ENCODE peak calls at places on chromosomes 16 and 17, in four cellular contexts. One of them, this sample, is unnamed.

GRCh38 chr17:38616361-38616760 is 10.6 kb upstream of the SRCIN1 start:
- DNase-seq in tibial nerve: no peak
- DNase-seq in cardiac muscle cell: no peak
- DNase-seq in CD4-positive, CD25-positive, alpha-beta regulatory T cell: no peak
- DNase-seq in this sample: no peak

GRCh38 chr17:61474934-61475333 is 22.7 kb downstream of the TBX4 start:
- DNase-seq in tibial nerve: no peak
- DNase-seq in cardiac muscle cell: no peak
- DNase-seq in CD4-positive, CD25-positive, alpha-beta regulatory T cell: no peak
- DNase-seq in this sample: no peak

GRCh38 chr16:22692034-22692433 is 121.9 kb upstream of the HS3ST2 start:
- DNase-seq in tibial nerve: no peak
- DNase-seq in cardiac muscle cell: no peak
- DNase-seq in CD4-positive, CD25-positive, alpha-beta regulatory T cell: no peak
- DNase-seq in this sample: no peak

GRCh38 chr17:42438600-42439567 is 15.8 kb upstream of the CAVIN1 start:
- DNase-seq in tibial nerve: peak; percentile 46
- DNase-seq in cardiac muscle cell: peak; percentile 51
- DNase-seq in CD4-positive, CD25-positive, alpha-beta regulatory T cell: peak; percentile 48
- DNase-seq in this sample: peak; percentile 14

GRCh38 chr16:75193730-75194444 is 13.1 kb downstream of the CTRB2 start:
- DNase-seq in tibial nerve: no peak
- DNase-seq in cardiac muscle cell: no peak
- DNase-seq in CD4-positive, CD25-positive, alpha-beta regulatory T cell: no peak
- DNase-seq in this sample: no peak

GRCh38 chr16:47716571-47716970 is 255.4 kb downstream of the PHKB start:
- DNase-seq in tibial nerve: no peak
- DNase-seq in cardiac muscle cell: peak; percentile 13
- DNase-seq in CD4-positive, CD25-positive, alpha-beta regulatory T cell: no peak
- DNase-seq in this sample: no peak

GRCh38 chr17:50447870-50448573 is 20.7 kb downstream of the CHAD start:
- DNase-seq in tibial nerve: no peak
- DNase-seq in cardiac muscle cell: no peak
- DNase-seq in CD4-positive, CD25-positive, alpha-beta regulatory T cell: no peak
- DNase-seq in this sample: no peak

GRCh38 chr16:66873685-66874055 is 6.6 kb upstream of the PDP2 start:
- DNase-seq in tibial nerve: no peak
- DNase-seq in cardiac muscle cell: no peak
- DNase-seq in CD4-positive, CD25-positive, alpha-beta regulatory T cell: no peak
- DNase-seq in this sample: no peak

GRCh38 chr17:64641499-64641898 is 20.6 kb downstream of the SMURF2 start:
- DNase-seq in tibial nerve: no peak
- DNase-seq in cardiac muscle cell: peak; percentile 87
- DNase-seq in CD4-positive, CD25-positive, alpha-beta regulatory T cell: no peak
- DNase-seq in this sample: no peak

GRCh38 chr16:83717814-83718213 is 90.0 kb upstream of the HSBP1 start:
- DNase-seq in tibial nerve: no peak
- DNase-seq in cardiac muscle cell: peak; percentile 36
- DNase-seq in CD4-positive, CD25-positive, alpha-beta regulatory T cell: no peak
- DNase-seq in this sample: no peak

GRCh38 chr17:75105269-75106080 is 4.3 kb upstream of the ARMC7 start:
- DNase-seq in tibial nerve: no peak
- DNase-seq in cardiac muscle cell: peak; percentile 47
- DNase-seq in CD4-positive, CD25-positive, alpha-beta regulatory T cell: no peak
- DNase-seq in this sample: no peak

GRCh38 chr16:31501226-31501965 is 6.8 kb downstream of the RUSF1 start:
- DNase-seq in tibial nerve: no peak
- DNase-seq in cardiac muscle cell: no peak
- DNase-seq in CD4-positive, CD25-positive, alpha-beta regulatory T cell: no peak
- DNase-seq in this sample: no peak

GRCh38 chr16:75860654-75861053 is 134.4 kb upstream of the CPHXL start:
- DNase-seq in tibial nerve: no peak
- DNase-seq in cardiac muscle cell: no peak
- DNase-seq in CD4-positive, CD25-positive, alpha-beta regulatory T cell: no peak
- DNase-seq in this sample: no peak

GRCh38 chr17:40536731-40537171 is 28.5 kb downstream of the CCR7 start:
- DNase-seq in tibial nerve: peak; percentile 54
- DNase-seq in cardiac muscle cell: peak; percentile 65
- DNase-seq in CD4-positive, CD25-positive, alpha-beta regulatory T cell: no peak
- DNase-seq in this sample: no peak

GRCh38 chr16:69761983-69762842 is at the start of gene WWP2:
- DNase-seq in tibial nerve: peak; percentile 52
- DNase-seq in cardiac muscle cell: peak; percentile 73
- DNase-seq in CD4-positive, CD25-positive, alpha-beta regulatory T cell: peak; percentile 81
- DNase-seq in this sample: peak; percentile 76

GRCh38 chr17:49645654-49646053 is 32.2 kb downstream of the SPOP start:
- DNase-seq in tibial nerve: no peak
- DNase-seq in cardiac muscle cell: no peak
- DNase-seq in CD4-positive, CD25-positive, alpha-beta regulatory T cell: no peak
- DNase-seq in this sample: no peak

GRCh38 chr16:4972938-4973587 is 14.9 kb downstream of the SEC14L5 start:
- DNase-seq in tibial nerve: no peak
- DNase-seq in cardiac muscle cell: no peak
- DNase-seq in CD4-positive, CD25-positive, alpha-beta regulatory T cell: no peak
- DNase-seq in this sample: no peak

GRCh38 chr17:49748791-49749190 is 15.1 kb downstream of the FAM117A start:
- DNase-seq in tibial nerve: no peak
- DNase-seq in cardiac muscle cell: no peak
- DNase-seq in CD4-positive, CD25-positive, alpha-beta regulatory T cell: peak; percentile 80
- DNase-seq in this sample: peak; percentile 57

GRCh38 chr17:58330997-58331814 is 2.6 kb upstream of the TSPOAP1 start:
- DNase-seq in tibial nerve: no peak
- DNase-seq in cardiac muscle cell: no peak
- DNase-seq in CD4-positive, CD25-positive, alpha-beta regulatory T cell: peak; percentile 69
- DNase-seq in this sample: no peak

GRCh38 chr17:79811888-79812205 is 15.0 kb upstream of the CBX8 start:
- DNase-seq in tibial nerve: no peak
- DNase-seq in cardiac muscle cell: no peak
- DNase-seq in CD4-positive, CD25-positive, alpha-beta regulatory T cell: no peak
- DNase-seq in this sample: no peak

GRCh38 chr17:5031365-5032082 is 3.7 kb downstream of the SLC52A1 start:
- DNase-seq in tibial nerve: peak; percentile 82
- DNase-seq in cardiac muscle cell: peak; percentile 82
- DNase-seq in CD4-positive, CD25-positive, alpha-beta regulatory T cell: peak; percentile 82
- DNase-seq in this sample: peak; percentile 69

GRCh38 chr17:81909966-81910839 is 996 bp downstream of the PCYT2 start:
- DNase-seq in tibial nerve: no peak
- DNase-seq in cardiac muscle cell: no peak
- DNase-seq in CD4-positive, CD25-positive, alpha-beta regulatory T cell: no peak
- DNase-seq in this sample: no peak

GRCh38 chr16:24626251-24626650 is 86.9 kb downstream of the RBBP6 start:
- DNase-seq in tibial nerve: no peak
- DNase-seq in cardiac muscle cell: peak; percentile 74
- DNase-seq in CD4-positive, CD25-positive, alpha-beta regulatory T cell: no peak
- DNase-seq in this sample: no peak

GRCh38 chr17:12927541-12928425 is 90.0 kb downstream of the ELAC2 start:
- DNase-seq in tibial nerve: peak; percentile 5
- DNase-seq in cardiac muscle cell: peak; percentile 61
- DNase-seq in CD4-positive, CD25-positive, alpha-beta regulatory T cell: no peak
- DNase-seq in this sample: no peak

GRCh38 chr17:66580601-66581385 is 254.1 kb upstream of the CACNG5 start:
- DNase-seq in tibial nerve: peak; percentile 39
- DNase-seq in cardiac muscle cell: peak; percentile 42
- DNase-seq in CD4-positive, CD25-positive, alpha-beta regulatory T cell: no peak
- DNase-seq in this sample: no peak

GRCh38 chr17:66654341-66654740 is 180.6 kb upstream of the CACNG5 start:
- DNase-seq in tibial nerve: peak; percentile 39
- DNase-seq in cardiac muscle cell: peak; percentile 63
- DNase-seq in CD4-positive, CD25-positive, alpha-beta regulatory T cell: no peak
- DNase-seq in this sample: no peak

GRCh38 chr17:11340798-11341197 is 99.8 kb downstream of the SHISA6 start:
- DNase-seq in tibial nerve: no peak
- DNase-seq in cardiac muscle cell: no peak
- DNase-seq in CD4-positive, CD25-positive, alpha-beta regulatory T cell: no peak
- DNase-seq in this sample: no peak

GRCh38 chr17:81918762-81919545 is 978 bp upstream of the SIRT7 start:
- DNase-seq in tibial nerve: no peak
- DNase-seq in cardiac muscle cell: no peak
- DNase-seq in CD4-positive, CD25-positive, alpha-beta regulatory T cell: no peak
- DNase-seq in this sample: no peak

GRCh38 chr17:53628011-53628410 is 194.7 kb upstream of the KIF2B start:
- DNase-seq in tibial nerve: no peak
- DNase-seq in cardiac muscle cell: peak; percentile 74
- DNase-seq in CD4-positive, CD25-positive, alpha-beta regulatory T cell: no peak
- DNase-seq in this sample: no peak

GRCh38 chr17:47653442-47653841 is 3.7 kb downstream of the KPNB1 start:
- DNase-seq in tibial nerve: no peak
- DNase-seq in cardiac muscle cell: no peak
- DNase-seq in CD4-positive, CD25-positive, alpha-beta regulatory T cell: no peak
- DNase-seq in this sample: no peak

DNA sequence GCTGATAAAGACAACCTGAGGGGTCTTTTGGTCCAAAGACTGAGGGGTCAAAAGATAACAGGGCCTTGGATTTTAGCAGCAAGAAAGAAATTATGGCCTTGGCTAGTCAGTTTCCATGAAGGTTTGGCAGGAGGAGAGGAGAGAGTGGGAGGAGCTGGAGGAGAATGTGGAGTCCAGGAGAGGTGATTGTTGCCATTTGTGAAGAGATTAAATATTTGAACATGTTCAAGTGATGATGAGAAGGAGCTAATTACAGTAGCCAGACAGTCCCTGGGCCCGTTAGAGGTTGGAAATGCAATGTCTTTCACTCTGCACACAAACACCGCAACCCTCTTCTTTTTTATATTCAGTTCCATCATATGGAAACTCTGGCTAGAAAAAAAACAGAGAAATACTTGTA is 68.6 kb downstream of the TNRC6C start:
- DNase-seq in tibial nerve: no peak
- DNase-seq in cardiac muscle cell: no peak
- DNase-seq in CD4-positive, CD25-positive, alpha-beta regulatory T cell: no peak
- DNase-seq in this sample: no peak
- H3K4me1 ChIP-seq in tibial nerve: no peaks in the 10 kb centered on the region
- H3K4me1 ChIP-seq in cardiac muscle cell: no peaks in the 10 kb centered on the region
- H3K4me1 ChIP-seq in CD4-positive, CD25-positive, alpha-beta regulatory T cell: no peaks in the 10 kb centered on the region
- H3K4me1 ChIP-seq in this sample: peaks cover 2% of the 10 kb centered on the region

GRCh38 chr17:17054636-17055035 is 12.4 kb downstream of the MPRIP start:
- DNase-seq in tibial nerve: no peak
- DNase-seq in cardiac muscle cell: no peak
- DNase-seq in CD4-positive, CD25-positive, alpha-beta regulatory T cell: no peak
- DNase-seq in this sample: no peak
- H3K27ac ChIP-seq in tibial nerve: peak overlapping the region; percentile 91
- H3K27ac ChIP-seq in cardiac muscle cell: no peak overlapping the region
- H3K27ac ChIP-seq in CD4-positive, CD25-positive, alpha-beta regulatory T cell: no peak overlapping the region
- H3K27ac ChIP-seq in this sample: no peak overlapping the region

GRCh38 chr16:7206469-7206868 is 126.2 kb upstream of the RBFOX1 start:
- DNase-seq in tibial nerve: no peak
- DNase-seq in cardiac muscle cell: no peak
- DNase-seq in CD4-positive, CD25-positive, alpha-beta regulatory T cell: no peak
- DNase-seq in this sample: no peak
- H3K4me1 ChIP-seq in tibial nerve: no peaks in the 10 kb centered on the region
- H3K4me1 ChIP-seq in cardiac muscle cell: peaks cover 13% of the 10 kb centered on the region
- H3K4me1 ChIP-seq in CD4-positive, CD25-positive, alpha-beta regulatory T cell: no peaks in the 10 kb centered on the region
- H3K4me1 ChIP-seq in this sample: no peaks in the 10 kb centered on the region

GRCh38 chr17:60164164-60164563 is 14.4 kb downstream of the CA4 start:
- DNase-seq in tibial nerve: no peak
- DNase-seq in cardiac muscle cell: no peak
- DNase-seq in CD4-positive, CD25-positive, alpha-beta regulatory T cell: no peak
- DNase-seq in this sample: no peak

GRCh38 chr17:60159479-60159866 is 9.7 kb downstream of the CA4 start:
- DNase-seq in tibial nerve: no peak
- DNase-seq in cardiac muscle cell: no peak
- DNase-seq in CD4-positive, CD25-positive, alpha-beta regulatory T cell: no peak
- DNase-seq in this sample: no peak

GRCh38 chr17:60163108-60163784 is 13.5 kb downstream of the CA4 start:
- DNase-seq in tibial nerve: no peak
- DNase-seq in cardiac muscle cell: no peak
- DNase-seq in CD4-positive, CD25-positive, alpha-beta regulatory T cell: no peak
- DNase-seq in this sample: no peak

GRCh38 chr17:60160829-60161501 is 11.2 kb downstream of the CA4 start:
- DNase-seq in tibial nerve: no peak
- DNase-seq in cardiac muscle cell: no peak
- DNase-seq in CD4-positive, CD25-positive, alpha-beta regulatory T cell: no peak
- DNase-seq in this sample: no peak

DNA sequence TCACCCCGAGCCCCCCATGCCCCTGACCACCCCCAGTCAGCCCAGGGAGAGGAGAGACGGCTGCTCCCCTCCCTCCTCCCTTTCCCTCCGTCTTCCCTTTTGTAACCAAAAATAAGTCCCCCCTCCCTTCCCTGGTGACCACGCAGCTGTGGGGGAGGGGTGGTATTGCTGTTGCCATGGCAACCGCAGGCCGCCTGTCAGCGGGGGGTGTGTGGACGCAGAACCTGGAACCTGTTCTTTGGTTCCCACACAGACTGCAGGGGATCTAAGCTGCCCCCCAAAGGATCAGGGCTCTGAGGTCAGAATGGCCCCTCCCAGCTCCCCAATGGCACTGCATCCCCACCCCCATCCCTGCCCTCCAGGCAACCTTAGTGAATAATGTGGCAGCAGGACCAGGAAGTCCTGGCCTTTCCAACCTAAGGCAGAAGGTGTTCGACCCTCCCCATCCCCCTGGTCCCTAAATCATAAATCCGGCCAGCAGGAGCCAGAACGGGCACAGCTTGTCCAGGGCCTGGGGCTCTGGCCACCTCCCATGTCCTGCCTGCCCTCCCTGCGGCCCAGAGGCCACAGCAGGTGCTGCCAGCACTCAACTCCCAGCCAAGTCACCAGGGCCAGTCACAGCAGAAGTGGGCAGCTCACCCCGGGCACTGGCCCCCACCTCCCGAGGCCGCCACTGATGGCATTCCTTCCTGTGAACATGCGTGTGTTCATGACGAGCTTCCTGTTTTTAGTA is 12.0 kb downstream of the CA4 start:
- DNase-seq in tibial nerve: no peak
- DNase-seq in cardiac muscle cell: no peak
- DNase-seq in CD4-positive, CD25-positive, alpha-beta regulatory T cell: no peak
- DNase-seq in this sample: no peak
- H3K27ac ChIP-seq in tibial nerve: no peak overlapping the region
- H3K27ac ChIP-seq in cardiac muscle cell: no peak overlapping the region
- H3K27ac ChIP-seq in CD4-positive, CD25-positive, alpha-beta regulatory T cell: no peak overlapping the region
- H3K27ac ChIP-seq in this sample: no peak overlapping the region

This sample was measured in effector memory CD4-positive, alpha-beta T cell.